ENCODE peak calls at places on chromosomes 2 and 18, in ten cellular contexts. X is amygdala, A is AG04450, J is skeletal muscle cell, M is HTR-8/SVneo, Q is IMR-90, B is right lobe of liver, P is choroid plexus epithelial cell, G is T-helper 9 cell, H is NCI-H1105. W is an unnamed sample.

GRCh38 chr2:157842106-157842879 is 33.8 kb downstream of the ACVR1 start:
- DNase-seq in X (no peak), A (no peak), J (no peak), M (no peak), Q (no peak), B (peak), P (peak), G (no peak), H (no peak), W (no peak)

GRCh38 chr2:222690564-222691200 is 19.2 kb downstream of the MOGAT1 start:
- DNase-seq in X (peak), A (peak), J (peak), M (peak), Q (peak), B (peak), P (peak), G (peak), H (peak), W (peak)

GRCh38 chr2:150142561-150142960 is 344.9 kb downstream of the RND3 start:
- DNase-seq in X (no peak), A (no peak), J (peak), M (no peak), Q (peak), B (no peak), P (peak), G (no peak), H (no peak), W (no peak)

GRCh38 chr2:219748673-219749570 is 121.5 kb downstream of the SLC4A3 start:
- DNase-seq in X (no peak), A (no peak), J (no peak), M (no peak), Q (no peak), B (no peak), P (no peak), G (no peak), H (no peak), W (no peak)

GRCh38 chr2:108417254-108417653 is 31.8 kb upstream of the GCC2 start:
- DNase-seq in X (no peak), A (no peak), J (no peak), M (no peak), Q (no peak), B (no peak), P (no peak), G (no peak), H (no peak), W (no peak)

GRCh38 chr18:13381907-13382682 is 163.5 kb downstream of the LDLRAD4 start:
- DNase-seq in X (peak), A (no peak), J (no peak), M (no peak), Q (peak), B (no peak), P (peak), G (peak), H (no peak), W (no peak)

GRCh38 chr2:1826188-1826905 is 82.0 kb upstream of the PXDN start:
- DNase-seq in X (no peak), A (no peak), J (no peak), M (no peak), Q (no peak), B (no peak), P (no peak), G (no peak), H (no peak), W (no peak)

GRCh38 chr2:178306351-178307073 is 112.2 kb downstream of the OSBPL6 start:
- DNase-seq in X (peak), A (no peak), J (no peak), M (peak), Q (peak), B (peak), P (peak), G (no peak), H (peak), W (no peak)

GRCh38 chr2:215238485-215239098 is 73.3 kb upstream of the ATIC start:
- DNase-seq in X (no peak), A (no peak), J (no peak), M (peak), Q (no peak), B (no peak), P (peak), G (no peak), H (no peak), W (no peak)

GRCh38 chr2:172442072-172442895 is 14.9 kb downstream of the ITGA6 start:
- DNase-seq in X (no peak), A (peak), J (peak), M (peak), Q (peak), B (peak), P (peak), G (peak), H (peak), W (no peak)

GRCh38 chr2:27844821-27845255 is 45.3 kb downstream of the RBKS start:
- DNase-seq in X (no peak), A (no peak), J (no peak), M (no peak), Q (peak), B (no peak), P (peak), G (no peak), H (no peak), W (no peak)

GRCh38 chr2:27123302-27124150 is at the start of gene ABHD1:
- DNase-seq in X (peak), A (no peak), J (no peak), M (peak), Q (no peak), B (peak), P (no peak), G (peak), H (no peak), W (peak)

GRCh38 chr2:85997016-85997970 is 108.4 kb downstream of the POLR1A start:
- DNase-seq in X (peak), A (no peak), J (no peak), M (no peak), Q (peak), B (peak), P (peak), G (no peak), H (no peak), W (no peak)

GRCh38 chr2:217880891-217881290 is 121.9 kb downstream of the TNS1 start:
- DNase-seq in X (no peak), A (no peak), J (no peak), M (no peak), Q (no peak), B (no peak), P (peak), G (no peak), H (no peak), W (no peak)

GRCh38 chr18:13437034-13437433 is 218.5 kb downstream of the LDLRAD4 start:
- DNase-seq in X (no peak), A (no peak), J (no peak), M (no peak), Q (no peak), B (no peak), P (no peak), G (no peak), H (no peak), W (no peak)

GRCh38 chr2:65299246-65299645 is 71.6 kb downstream of the ACTR2 start:
- DNase-seq in X (no peak), A (no peak), J (peak), M (no peak), Q (peak), B (no peak), P (no peak), G (no peak), H (no peak), W (peak)

GRCh38 chr18:58565021-58565420 is 63.9 kb downstream of the ALPK2 start:
- DNase-seq in X (peak), A (no peak), J (no peak), M (no peak), Q (no peak), B (no peak), P (no peak), G (no peak), H (no peak), W (no peak)

GRCh38 chr2:187453078-187453641 is 5.1 kb upstream of the CALCRL start:
- DNase-seq in X (no peak), A (no peak), J (no peak), M (peak), Q (peak), B (no peak), P (peak), G (no peak), H (peak), W (no peak)

GRCh38 chr2:229634574-229635185 is 79.7 kb downstream of the DNER start:
- DNase-seq in X (peak), A (no peak), J (no peak), M (no peak), Q (no peak), B (no peak), P (no peak), G (no peak), H (peak), W (no peak)

GRCh38 chr18:10035306-10035991 is 121.6 kb downstream of the VAPA start:
- DNase-seq in X (no peak), A (no peak), J (no peak), M (no peak), Q (no peak), B (no peak), P (no peak), G (no peak), H (no peak), W (no peak)

GRCh38 chr18:63431180-63431579 is 8.9 kb upstream of the VPS4B start:
- DNase-seq in X (no peak), A (no peak), J (no peak), M (no peak), Q (no peak), B (no peak), P (no peak), G (no peak), H (no peak), W (no peak)

GRCh38 chr2:28658369-28658768 is 93.3 kb upstream of the PPP1CB start:
- DNase-seq in X (no peak), A (no peak), J (peak), M (no peak), Q (peak), B (no peak), P (peak), G (no peak), H (no peak), W (no peak)

GRCh38 chr18:48032876-48033769 is 102.7 kb upstream of the SMAD2 start:
- DNase-seq in X (no peak), A (no peak), J (peak), M (no peak), Q (peak), B (no peak), P (peak), G (no peak), H (no peak), W (no peak)

GRCh38 chr2:9673914-9674481 is 43.2 kb upstream of the YWHAQ start:
- DNase-seq in X (no peak), A (no peak), J (no peak), M (no peak), Q (peak), B (no peak), P (peak), G (no peak), H (no peak), W (no peak)

GRCh38 chr18:6835345-6835744 is 105.8 kb downstream of the ARHGAP28 start:
- DNase-seq in X (no peak), A (peak), J (no peak), M (no peak), Q (peak), B (no peak), P (peak), G (no peak), H (no peak), W (no peak)

GRCh38 chr2:181264436-181264835 is 192.8 kb upstream of the ITGA4 start:
- DNase-seq in X (no peak), A (no peak), J (no peak), M (no peak), Q (no peak), B (no peak), P (peak), G (no peak), H (no peak), W (no peak)

GRCh38 chr2:122886479-122887130 is 1131.2 kb downstream of the TSN start:
- DNase-seq in X (no peak), A (no peak), J (no peak), M (no peak), Q (no peak), B (no peak), P (no peak), G (no peak), H (no peak), W (no peak)

GRCh38 chr2:145043399-145043834 is 523.5 kb upstream of the ZEB2 start:
- DNase-seq in X (peak), A (no peak), J (no peak), M (no peak), Q (no peak), B (no peak), P (no peak), G (no peak), H (no peak), W (no peak)

GRCh38 chr2:241218131-241219029 is 29.9 kb downstream of the ANO7 start:
- DNase-seq in X (peak), A (no peak), J (no peak), M (peak), Q (peak), B (no peak), P (peak), G (peak), H (no peak), W (no peak)

GRCh38 chr2:38465789-38466127 is 88.7 kb upstream of the ATL2 start:
- DNase-seq in X (peak), A (no peak), J (no peak), M (peak), Q (peak), B (peak), P (peak), G (no peak), H (no peak), W (no peak)

GRCh38 chr2:40734797-40735196 is 282.9 kb upstream of the SLC8A1 start:
- DNase-seq in X (no peak), A (peak), J (no peak), M (peak), Q (peak), B (no peak), P (peak), G (no peak), H (no peak), W (no peak)

GRCh38 chr2:71466301-71467179 is 13.2 kb downstream of the DYSF start:
- DNase-seq in X (no peak), A (no peak), J (no peak), M (peak), Q (no peak), B (peak), P (no peak), G (no peak), H (peak), W (no peak)

GRCh38 chr18:9708057-9708881 is at the start of gene RAB31:
- DNase-seq in X (peak), A (no peak), J (peak), M (peak), Q (peak), B (peak), P (peak), G (no peak), H (no peak), W (no peak)

GRCh38 chr18:23629444-23629946 is 33.2 kb downstream of the ANKRD29 start:
- DNase-seq in X (no peak), A (no peak), J (no peak), M (no peak), Q (no peak), B (peak), P (no peak), G (no peak), H (no peak), W (no peak)